ENCODE peak calls at places on chromosomes 3 and 15, in nine cellular contexts. One of them, this sample, is unnamed.
A peak's percentile ranks its signal among the peaks of the same experiment; 100 is the strongest.

GRCh38 chr3:158103131-158103955 is 2.9 kb downstream of the SHOX2 start:
- DNase-seq in Peyer's patch: peak; percentile 78
- DNase-seq in dorsolateral prefrontal cortex: no peak
- DNase-seq in activated CD4-positive, alpha-beta T cell treated with anti-CD3 and anti-CD28 coated beads, Interleukin-2, amount 50 U/mL, for 4 hours: no peak
- DNase-seq in activated naive CD4-positive, alpha-beta T cell: no peak
- DNase-seq in stimulated activated CD4-positive, alpha-beta T cell treated with anti-CD3 and anti-CD28 coated beads, Interleukin-1b, Interleukin-23, amount 100 ng/mL, for 1 hour: no peak
- DNase-seq in activated naive CD8-positive, alpha-beta T cell treated with anti-CD3 and anti-CD28 coated beads, Interleukin-2, amount 50 U/mL, for 24 hours: no peak
- DNase-seq in LHCN-M2: no peak
- DNase-seq in neuronal stem cell: no peak
- DNase-seq in this sample: no peak

GRCh38 chr3:37693791-37694194 is 167.9 kb upstream of the CTDSPL start:
- DNase-seq in Peyer's patch: no peak
- DNase-seq in dorsolateral prefrontal cortex: no peak
- DNase-seq in activated CD4-positive, alpha-beta T cell treated with anti-CD3 and anti-CD28 coated beads, Interleukin-2, amount 50 U/mL, for 4 hours: no peak
- DNase-seq in activated naive CD4-positive, alpha-beta T cell: no peak
- DNase-seq in stimulated activated CD4-positive, alpha-beta T cell treated with anti-CD3 and anti-CD28 coated beads, Interleukin-1b, Interleukin-23, amount 100 ng/mL, for 1 hour: no peak
- DNase-seq in activated naive CD8-positive, alpha-beta T cell treated with anti-CD3 and anti-CD28 coated beads, Interleukin-2, amount 50 U/mL, for 24 hours: no peak
- DNase-seq in LHCN-M2: no peak
- DNase-seq in neuronal stem cell: no peak
- DNase-seq in this sample: no peak

GRCh38 chr3:185250247-185250646 is 3.6 kb downstream of the EHHADH start:
- DNase-seq in Peyer's patch: no peak
- DNase-seq in dorsolateral prefrontal cortex: no peak
- DNase-seq in activated CD4-positive, alpha-beta T cell treated with anti-CD3 and anti-CD28 coated beads, Interleukin-2, amount 50 U/mL, for 4 hours: no peak
- DNase-seq in activated naive CD4-positive, alpha-beta T cell: no peak
- DNase-seq in stimulated activated CD4-positive, alpha-beta T cell treated with anti-CD3 and anti-CD28 coated beads, Interleukin-1b, Interleukin-23, amount 100 ng/mL, for 1 hour: no peak
- DNase-seq in activated naive CD8-positive, alpha-beta T cell treated with anti-CD3 and anti-CD28 coated beads, Interleukin-2, amount 50 U/mL, for 24 hours: no peak
- DNase-seq in LHCN-M2: peak; percentile 40
- DNase-seq in neuronal stem cell: no peak
- DNase-seq in this sample: no peak

GRCh38 chr15:59609730-59610712 is 1.6 kb upstream of the GCNT3 start:
- DNase-seq in Peyer's patch: no peak
- DNase-seq in dorsolateral prefrontal cortex: no peak
- DNase-seq in activated CD4-positive, alpha-beta T cell treated with anti-CD3 and anti-CD28 coated beads, Interleukin-2, amount 50 U/mL, for 4 hours: no peak
- DNase-seq in activated naive CD4-positive, alpha-beta T cell: no peak
- DNase-seq in stimulated activated CD4-positive, alpha-beta T cell treated with anti-CD3 and anti-CD28 coated beads, Interleukin-1b, Interleukin-23, amount 100 ng/mL, for 1 hour: no peak
- DNase-seq in activated naive CD8-positive, alpha-beta T cell treated with anti-CD3 and anti-CD28 coated beads, Interleukin-2, amount 50 U/mL, for 24 hours: no peak
- DNase-seq in LHCN-M2: peak; percentile 21
- DNase-seq in neuronal stem cell: no peak
- DNase-seq in this sample: no peak

GRCh38 chr3:183151716-183152385 is 10.7 kb downstream of the LAMP3 start:
- DNase-seq in Peyer's patch: no peak
- DNase-seq in dorsolateral prefrontal cortex: no peak
- DNase-seq in activated CD4-positive, alpha-beta T cell treated with anti-CD3 and anti-CD28 coated beads, Interleukin-2, amount 50 U/mL, for 4 hours: no peak
- DNase-seq in activated naive CD4-positive, alpha-beta T cell: no peak
- DNase-seq in stimulated activated CD4-positive, alpha-beta T cell treated with anti-CD3 and anti-CD28 coated beads, Interleukin-1b, Interleukin-23, amount 100 ng/mL, for 1 hour: no peak
- DNase-seq in activated naive CD8-positive, alpha-beta T cell treated with anti-CD3 and anti-CD28 coated beads, Interleukin-2, amount 50 U/mL, for 24 hours: no peak
- DNase-seq in LHCN-M2: no peak
- DNase-seq in neuronal stem cell: no peak
- DNase-seq in this sample: no peak

GRCh38 chr3:5016218-5017161 is 37.3 kb downstream of the BHLHE40 start:
- DNase-seq in Peyer's patch: peak; percentile 72
- DNase-seq in dorsolateral prefrontal cortex: no peak
- DNase-seq in activated CD4-positive, alpha-beta T cell treated with anti-CD3 and anti-CD28 coated beads, Interleukin-2, amount 50 U/mL, for 4 hours: peak; percentile 32
- DNase-seq in activated naive CD4-positive, alpha-beta T cell: no peak
- DNase-seq in stimulated activated CD4-positive, alpha-beta T cell treated with anti-CD3 and anti-CD28 coated beads, Interleukin-1b, Interleukin-23, amount 100 ng/mL, for 1 hour: no peak
- DNase-seq in activated naive CD8-positive, alpha-beta T cell treated with anti-CD3 and anti-CD28 coated beads, Interleukin-2, amount 50 U/mL, for 24 hours: no peak
- DNase-seq in LHCN-M2: peak; percentile 25
- DNase-seq in neuronal stem cell: no peak
- DNase-seq in this sample: peak; percentile 28

GRCh38 chr3:111737712-111738097 is 121.4 kb upstream of the PHLDB2 start:
- DNase-seq in Peyer's patch: no peak
- DNase-seq in dorsolateral prefrontal cortex: no peak
- DNase-seq in activated CD4-positive, alpha-beta T cell treated with anti-CD3 and anti-CD28 coated beads, Interleukin-2, amount 50 U/mL, for 4 hours: no peak
- DNase-seq in activated naive CD4-positive, alpha-beta T cell: no peak
- DNase-seq in stimulated activated CD4-positive, alpha-beta T cell treated with anti-CD3 and anti-CD28 coated beads, Interleukin-1b, Interleukin-23, amount 100 ng/mL, for 1 hour: no peak
- DNase-seq in activated naive CD8-positive, alpha-beta T cell treated with anti-CD3 and anti-CD28 coated beads, Interleukin-2, amount 50 U/mL, for 24 hours: no peak
- DNase-seq in LHCN-M2: peak; percentile 93
- DNase-seq in neuronal stem cell: no peak
- DNase-seq in this sample: no peak

GRCh38 chr15:67240235-67241131 is 14.0 kb downstream of the AAGAB start:
- DNase-seq in Peyer's patch: no peak
- DNase-seq in dorsolateral prefrontal cortex: no peak
- DNase-seq in activated CD4-positive, alpha-beta T cell treated with anti-CD3 and anti-CD28 coated beads, Interleukin-2, amount 50 U/mL, for 4 hours: peak; percentile 15
- DNase-seq in activated naive CD4-positive, alpha-beta T cell: no peak
- DNase-seq in stimulated activated CD4-positive, alpha-beta T cell treated with anti-CD3 and anti-CD28 coated beads, Interleukin-1b, Interleukin-23, amount 100 ng/mL, for 1 hour: no peak
- DNase-seq in activated naive CD8-positive, alpha-beta T cell treated with anti-CD3 and anti-CD28 coated beads, Interleukin-2, amount 50 U/mL, for 24 hours: no peak
- DNase-seq in LHCN-M2: peak; percentile 5
- DNase-seq in neuronal stem cell: no peak
- DNase-seq in this sample: peak; percentile 18

GRCh38 chr3:118960876-118961275 is 73.8 kb downstream of the IGSF11 start:
- DNase-seq in Peyer's patch: no peak
- DNase-seq in dorsolateral prefrontal cortex: no peak
- DNase-seq in activated CD4-positive, alpha-beta T cell treated with anti-CD3 and anti-CD28 coated beads, Interleukin-2, amount 50 U/mL, for 4 hours: no peak
- DNase-seq in activated naive CD4-positive, alpha-beta T cell: no peak
- DNase-seq in stimulated activated CD4-positive, alpha-beta T cell treated with anti-CD3 and anti-CD28 coated beads, Interleukin-1b, Interleukin-23, amount 100 ng/mL, for 1 hour: no peak
- DNase-seq in activated naive CD8-positive, alpha-beta T cell treated with anti-CD3 and anti-CD28 coated beads, Interleukin-2, amount 50 U/mL, for 24 hours: no peak
- DNase-seq in LHCN-M2: peak; percentile 31
- DNase-seq in neuronal stem cell: no peak
- DNase-seq in this sample: no peak

GRCh38 chr3:148162132-148162531 is 535.6 kb upstream of the AGTR1 start:
- DNase-seq in Peyer's patch: no peak
- DNase-seq in dorsolateral prefrontal cortex: no peak
- DNase-seq in activated CD4-positive, alpha-beta T cell treated with anti-CD3 and anti-CD28 coated beads, Interleukin-2, amount 50 U/mL, for 4 hours: no peak
- DNase-seq in activated naive CD4-positive, alpha-beta T cell: no peak
- DNase-seq in stimulated activated CD4-positive, alpha-beta T cell treated with anti-CD3 and anti-CD28 coated beads, Interleukin-1b, Interleukin-23, amount 100 ng/mL, for 1 hour: no peak
- DNase-seq in activated naive CD8-positive, alpha-beta T cell treated with anti-CD3 and anti-CD28 coated beads, Interleukin-2, amount 50 U/mL, for 24 hours: no peak
- DNase-seq in LHCN-M2: peak; percentile 40
- DNase-seq in neuronal stem cell: no peak
- DNase-seq in this sample: no peak

GRCh38 chr3:179297971-179298725 is 24.7 kb upstream of the ZNF639 start:
- DNase-seq in Peyer's patch: no peak
- DNase-seq in dorsolateral prefrontal cortex: no peak
- DNase-seq in activated CD4-positive, alpha-beta T cell treated with anti-CD3 and anti-CD28 coated beads, Interleukin-2, amount 50 U/mL, for 4 hours: no peak
- DNase-seq in activated naive CD4-positive, alpha-beta T cell: no peak
- DNase-seq in stimulated activated CD4-positive, alpha-beta T cell treated with anti-CD3 and anti-CD28 coated beads, Interleukin-1b, Interleukin-23, amount 100 ng/mL, for 1 hour: no peak
- DNase-seq in activated naive CD8-positive, alpha-beta T cell treated with anti-CD3 and anti-CD28 coated beads, Interleukin-2, amount 50 U/mL, for 24 hours: no peak
- DNase-seq in LHCN-M2: peak; percentile 63
- DNase-seq in neuronal stem cell: no peak
- DNase-seq in this sample: no peak

GRCh38 chr3:21390136-21390535 is 360.9 kb downstream of the ZNF385D start:
- DNase-seq in Peyer's patch: no peak
- DNase-seq in dorsolateral prefrontal cortex: no peak
- DNase-seq in activated CD4-positive, alpha-beta T cell treated with anti-CD3 and anti-CD28 coated beads, Interleukin-2, amount 50 U/mL, for 4 hours: no peak
- DNase-seq in activated naive CD4-positive, alpha-beta T cell: no peak
- DNase-seq in stimulated activated CD4-positive, alpha-beta T cell treated with anti-CD3 and anti-CD28 coated beads, Interleukin-1b, Interleukin-23, amount 100 ng/mL, for 1 hour: no peak
- DNase-seq in activated naive CD8-positive, alpha-beta T cell treated with anti-CD3 and anti-CD28 coated beads, Interleukin-2, amount 50 U/mL, for 24 hours: no peak
- DNase-seq in LHCN-M2: peak; percentile 46
- DNase-seq in neuronal stem cell: no peak
- DNase-seq in this sample: no peak

GRCh38 chr15:56019819-56020218 is 26.4 kb upstream of the NEDD4 start:
- DNase-seq in Peyer's patch: no peak
- DNase-seq in dorsolateral prefrontal cortex: no peak
- DNase-seq in activated CD4-positive, alpha-beta T cell treated with anti-CD3 and anti-CD28 coated beads, Interleukin-2, amount 50 U/mL, for 4 hours: no peak
- DNase-seq in activated naive CD4-positive, alpha-beta T cell: no peak
- DNase-seq in stimulated activated CD4-positive, alpha-beta T cell treated with anti-CD3 and anti-CD28 coated beads, Interleukin-1b, Interleukin-23, amount 100 ng/mL, for 1 hour: no peak
- DNase-seq in activated naive CD8-positive, alpha-beta T cell treated with anti-CD3 and anti-CD28 coated beads, Interleukin-2, amount 50 U/mL, for 24 hours: no peak
- DNase-seq in LHCN-M2: no peak
- DNase-seq in neuronal stem cell: no peak
- DNase-seq in this sample: no peak

GRCh38 chr3:177968891-177969290 is 567.3 kb upstream of the KCNMB2 start:
- DNase-seq in Peyer's patch: no peak
- DNase-seq in dorsolateral prefrontal cortex: no peak
- DNase-seq in activated CD4-positive, alpha-beta T cell treated with anti-CD3 and anti-CD28 coated beads, Interleukin-2, amount 50 U/mL, for 4 hours: no peak
- DNase-seq in activated naive CD4-positive, alpha-beta T cell: no peak
- DNase-seq in stimulated activated CD4-positive, alpha-beta T cell treated with anti-CD3 and anti-CD28 coated beads, Interleukin-1b, Interleukin-23, amount 100 ng/mL, for 1 hour: no peak
- DNase-seq in activated naive CD8-positive, alpha-beta T cell treated with anti-CD3 and anti-CD28 coated beads, Interleukin-2, amount 50 U/mL, for 24 hours: no peak
- DNase-seq in LHCN-M2: no peak
- DNase-seq in neuronal stem cell: no peak
- DNase-seq in this sample: no peak

GRCh38 chr3:59482001-59482400 is 432.2 kb upstream of the CFAP20DC start:
- DNase-seq in Peyer's patch: no peak
- DNase-seq in dorsolateral prefrontal cortex: no peak
- DNase-seq in activated CD4-positive, alpha-beta T cell treated with anti-CD3 and anti-CD28 coated beads, Interleukin-2, amount 50 U/mL, for 4 hours: no peak
- DNase-seq in activated naive CD4-positive, alpha-beta T cell: no peak
- DNase-seq in stimulated activated CD4-positive, alpha-beta T cell treated with anti-CD3 and anti-CD28 coated beads, Interleukin-1b, Interleukin-23, amount 100 ng/mL, for 1 hour: no peak
- DNase-seq in activated naive CD8-positive, alpha-beta T cell treated with anti-CD3 and anti-CD28 coated beads, Interleukin-2, amount 50 U/mL, for 24 hours: no peak
- DNase-seq in LHCN-M2: peak; percentile 8
- DNase-seq in neuronal stem cell: no peak
- DNase-seq in this sample: no peak

GRCh38 chr3:132916096-132916495 is 122.1 kb upstream of the TMEM108 start:
- DNase-seq in Peyer's patch: no peak
- DNase-seq in dorsolateral prefrontal cortex: no peak
- DNase-seq in activated CD4-positive, alpha-beta T cell treated with anti-CD3 and anti-CD28 coated beads, Interleukin-2, amount 50 U/mL, for 4 hours: no peak
- DNase-seq in activated naive CD4-positive, alpha-beta T cell: no peak
- DNase-seq in stimulated activated CD4-positive, alpha-beta T cell treated with anti-CD3 and anti-CD28 coated beads, Interleukin-1b, Interleukin-23, amount 100 ng/mL, for 1 hour: no peak
- DNase-seq in activated naive CD8-positive, alpha-beta T cell treated with anti-CD3 and anti-CD28 coated beads, Interleukin-2, amount 50 U/mL, for 24 hours: no peak
- DNase-seq in LHCN-M2: peak; percentile 95
- DNase-seq in neuronal stem cell: no peak
- DNase-seq in this sample: no peak

GRCh38 chr3:134824676-134825290 is 29.7 kb downstream of the EPHB1 start:
- DNase-seq in Peyer's patch: no peak
- DNase-seq in dorsolateral prefrontal cortex: no peak
- DNase-seq in activated CD4-positive, alpha-beta T cell treated with anti-CD3 and anti-CD28 coated beads, Interleukin-2, amount 50 U/mL, for 4 hours: no peak
- DNase-seq in activated naive CD4-positive, alpha-beta T cell: no peak
- DNase-seq in stimulated activated CD4-positive, alpha-beta T cell treated with anti-CD3 and anti-CD28 coated beads, Interleukin-1b, Interleukin-23, amount 100 ng/mL, for 1 hour: no peak
- DNase-seq in activated naive CD8-positive, alpha-beta T cell treated with anti-CD3 and anti-CD28 coated beads, Interleukin-2, amount 50 U/mL, for 24 hours: no peak
- DNase-seq in LHCN-M2: no peak
- DNase-seq in neuronal stem cell: no peak
- DNase-seq in this sample: no peak

GRCh38 chr15:100113351-100114075 is 228.3 kb downstream of the ADAMTS17 start:
- DNase-seq in Peyer's patch: peak; percentile 24
- DNase-seq in dorsolateral prefrontal cortex: peak; percentile 66
- DNase-seq in activated CD4-positive, alpha-beta T cell treated with anti-CD3 and anti-CD28 coated beads, Interleukin-2, amount 50 U/mL, for 4 hours: no peak
- DNase-seq in activated naive CD4-positive, alpha-beta T cell: no peak
- DNase-seq in stimulated activated CD4-positive, alpha-beta T cell treated with anti-CD3 and anti-CD28 coated beads, Interleukin-1b, Interleukin-23, amount 100 ng/mL, for 1 hour: no peak
- DNase-seq in activated naive CD8-positive, alpha-beta T cell treated with anti-CD3 and anti-CD28 coated beads, Interleukin-2, amount 50 U/mL, for 24 hours: no peak
- DNase-seq in LHCN-M2: no peak
- DNase-seq in neuronal stem cell: no peak
- DNase-seq in this sample: no peak